ENCODE peak calls at places on chromosomes 16 and 17, in nine cellular contexts. N is heart right ventricle, O is suprapubic skin, X is GM20000, R is mammary epithelial cell, I is AG04449, L is GM10248, C is nephron progenitor cell, D is coronary artery. Z is an unnamed sample.

GRCh38 chr17:32445075-32445427 is 741 bp downstream of the PSMD11 start:
- DNase-seq in N (no peak), O (no peak), X (no peak), R (peak), I (peak), L (no peak), C (peak), D (no peak), Z (peak)

GRCh38 chr17:77666881-77667395 is 291.6 kb upstream of the TNRC6C start:
- DNase-seq in N (no peak), O (peak), X (peak), R (no peak), I (no peak), L (peak), C (no peak), D (no peak), Z (peak)

GRCh38 chr17:12623220-12623848 is 42.4 kb upstream of the MYOCD start:
- DNase-seq in N (no peak), O (no peak), X (no peak), R (no peak), I (no peak), L (no peak), C (no peak), D (no peak), Z (no peak)

GRCh38 chr17:50950002-50950877 is 84.1 kb upstream of the TOB1 start:
- DNase-seq in N (peak), O (peak), X (peak), R (peak), I (peak), L (peak), C (peak), D (peak), Z (peak)

GRCh38 chr17:45143767-45144198 is 4.5 kb upstream of the HEXIM1 start:
- DNase-seq in N (peak), O (peak), X (no peak), R (no peak), I (no peak), L (no peak), C (peak), D (peak), Z (peak)

GRCh38 chr17:8125196-8125946 is 1.5 kb upstream of the HES7 start:
- DNase-seq in N (peak), O (peak), X (peak), R (peak), I (no peak), L (peak), C (peak), D (peak), Z (peak)

GRCh38 chr17:38667099-38667786 is 7.5 kb downstream of the EPOP start:
- DNase-seq in N (peak), O (peak), X (peak), R (peak), I (no peak), L (peak), C (peak), D (no peak), Z (peak)

GRCh38 chr17:6509295-6509771 is 47.0 kb downstream of the PITPNM3 start:
- DNase-seq in N (no peak), O (no peak), X (no peak), R (no peak), I (no peak), L (no peak), C (no peak), D (peak), Z (no peak)

GRCh38 chr17:81076097-81076754 is 41.3 kb downstream of the BAIAP2 start:
- DNase-seq in N (no peak), O (no peak), X (no peak), R (no peak), I (no peak), L (no peak), C (no peak), D (no peak), Z (no peak)

GRCh38 chr16:84319146-84319760 is 24.6 kb downstream of the WFDC1 start:
- DNase-seq in N (no peak), O (no peak), X (no peak), R (no peak), I (no peak), L (no peak), C (no peak), D (no peak), Z (no peak)

GRCh38 chr17:16419074-16419928 is 3.9 kb downstream of the TRPV2 start:
- DNase-seq in N (no peak), O (peak), X (peak), R (peak), I (peak), L (peak), C (no peak), D (no peak), Z (peak)

GRCh38 chr17:51948128-51948527 is 210.4 kb downstream of the CA10 start:
- DNase-seq in N (no peak), O (no peak), X (no peak), R (no peak), I (no peak), L (no peak), C (no peak), D (no peak), Z (no peak)

GRCh38 chr16:22282254-22282892 is 14.8 kb upstream of the POLR3E start:
- DNase-seq in N (no peak), O (no peak), X (no peak), R (no peak), I (no peak), L (no peak), C (no peak), D (no peak), Z (no peak)

GRCh38 chr17:31015639-31016038 is 44.8 kb downstream of the RNF135 start:
- DNase-seq in N (no peak), O (no peak), X (no peak), R (no peak), I (no peak), L (no peak), C (no peak), D (no peak), Z (no peak)
- TF ChIP-seq CTCF in N (no peak), O (no peak), X (no peak), R (no peak), I (no peak), L (peak), C (no peak), D (no peak), Z (no peak)

GRCh38 chr17:40113961-40114272 is 7.9 kb upstream of the MSL1 start:
- DNase-seq in N (no peak), O (no peak), X (no peak), R (no peak), I (no peak), L (no peak), C (no peak), D (no peak), Z (no peak)

GRCh38 chr17:40112718-40113109 is 9.1 kb upstream of the MSL1 start:
- DNase-seq in N (no peak), O (no peak), X (no peak), R (no peak), I (no peak), L (no peak), C (no peak), D (peak), Z (no peak)

GRCh38 chr17:40115101-40115436 is 6.7 kb upstream of the MSL1 start:
- DNase-seq in N (no peak), O (no peak), X (no peak), R (no peak), I (no peak), L (no peak), C (no peak), D (no peak), Z (no peak)

GRCh38 chr17:40112191-40112590 is 9.6 kb upstream of the MSL1 start:
- DNase-seq in N (no peak), O (no peak), X (no peak), R (no peak), I (no peak), L (no peak), C (no peak), D (no peak), Z (no peak)

GRCh38 chr17:40113110-40113960 is 8.4 kb upstream of the MSL1 start:
- DNase-seq in N (peak), O (peak), X (peak), R (peak), I (peak), L (peak), C (peak), D (peak), Z (peak)
- TF ChIP-seq CTCF in N (peak), O (peak), X (peak), R (peak), I (peak), L (peak), C (peak), D (peak), Z (peak)

GRCh38 chr16:56294599-56294998 is 103.3 kb downstream of the GNAO1 start:
- DNase-seq in N (no peak), O (no peak), X (no peak), R (peak), I (peak), L (no peak), C (no peak), D (no peak), Z (no peak)
- TF ChIP-seq CTCF in N (no peak), O (no peak), X (no peak), R (no peak), I (no peak), L (no peak), C (no peak), D (no peak), Z (no peak)

GRCh38 chr16:3022697-3023414 is 886 bp downstream of the HCFC1R1 start:
- DNase-seq in N (no peak), O (no peak), X (no peak), R (no peak), I (no peak), L (peak), C (no peak), D (peak), Z (peak)

GRCh38 chr16:3020604-3021448 is 658 bp downstream of the TNFRSF12A start:
- DNase-seq in N (peak), O (peak), X (no peak), R (peak), I (no peak), L (no peak), C (peak), D (peak), Z (peak)

GRCh38 chr16:3022208-3022696 is 1.5 kb downstream of the HCFC1R1 start:
- DNase-seq in N (peak), O (peak), X (peak), R (peak), I (peak), L (peak), C (peak), D (peak), Z (peak)

GRCh38 chr16:3020247-3020603 is at the start of gene TNFRSF12A:
- DNase-seq in N (peak), O (no peak), X (peak), R (peak), I (no peak), L (peak), C (peak), D (peak), Z (peak)

DNA sequence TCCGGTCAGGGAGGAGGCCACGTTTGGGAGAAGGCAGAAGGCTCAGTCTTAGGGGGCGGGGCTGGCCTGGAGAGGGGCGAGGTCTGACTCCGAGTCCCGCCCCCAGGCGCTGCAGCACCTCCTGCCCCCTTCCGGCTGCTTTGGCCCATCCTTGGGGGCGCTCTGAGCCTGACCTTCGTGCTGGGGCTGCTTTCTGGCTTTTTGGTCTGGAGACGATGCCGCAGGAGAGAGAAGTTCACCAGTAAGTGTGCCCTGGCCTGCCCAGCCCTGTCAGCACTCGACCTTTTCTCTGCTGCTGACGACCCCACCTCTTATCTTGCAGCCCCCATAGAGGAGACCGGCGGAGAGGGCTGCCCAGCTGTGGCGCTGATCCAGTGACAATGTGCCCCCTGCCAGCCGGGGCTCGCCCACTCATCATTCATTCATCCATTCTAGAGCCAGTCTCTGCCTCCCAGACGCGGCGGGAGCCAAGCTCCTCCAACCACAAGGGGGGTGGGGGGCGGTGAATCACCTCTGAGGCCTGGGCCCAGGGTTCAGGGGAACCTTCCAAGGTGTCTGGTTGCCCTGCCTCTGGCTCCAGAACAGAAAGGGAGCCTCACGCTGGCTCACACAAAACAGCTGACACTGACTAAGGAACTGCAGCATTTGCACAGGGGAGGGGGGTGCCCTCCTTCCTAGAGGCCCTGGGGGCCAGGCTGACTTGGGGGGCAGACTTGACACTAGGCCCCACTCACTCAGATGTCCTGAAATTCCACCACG is 1.5 kb downstream of the TNFRSF12A start:
- DNase-seq in N (peak), O (peak), X (peak), R (peak), I (peak), L (peak), C (peak), D (peak), Z (peak)
- TF ChIP-seq CTCF in N (no peak), O (no peak), X (peak), R (peak), I (peak), L (peak), C (no peak), D (no peak), Z (peak)

GRCh38 chr17:68433211-68433610 is 24.1 kb downstream of the WIPI1 start:
- DNase-seq in N (no peak), O (no peak), X (no peak), R (no peak), I (no peak), L (no peak), C (no peak), D (no peak), Z (no peak)

GRCh38 chr17:68432086-68432864 is 25.0 kb downstream of the WIPI1 start:
- DNase-seq in N (no peak), O (peak), X (no peak), R (no peak), I (no peak), L (no peak), C (no peak), D (no peak), Z (no peak)

GRCh38 chr17:68429881-68430280 is 27.4 kb downstream of the WIPI1 start:
- DNase-seq in N (no peak), O (no peak), X (no peak), R (no peak), I (no peak), L (no peak), C (no peak), D (no peak), Z (no peak)

GRCh38 chr17:68431045-68431608 is 26.2 kb downstream of the WIPI1 start:
- DNase-seq in N (no peak), O (no peak), X (no peak), R (no peak), I (no peak), L (no peak), C (no peak), D (no peak), Z (no peak)

GRCh38 chr17:68431661-68432071 is 25.6 kb downstream of the WIPI1 start:
- DNase-seq in N (no peak), O (peak), X (no peak), R (no peak), I (no peak), L (peak), C (peak), D (no peak), Z (peak)
- TF ChIP-seq CTCF in N (no peak), O (no peak), X (no peak), R (no peak), I (peak), L (no peak), C (peak), D (no peak), Z (peak)

GRCh38 chr17:72033311-72033710 is 87.5 kb upstream of the SOX9 start:
- DNase-seq in N (no peak), O (no peak), X (no peak), R (no peak), I (no peak), L (no peak), C (no peak), D (no peak), Z (no peak)

GRCh38 chr17:72031219-72031906 is 89.5 kb upstream of the SOX9 start:
- DNase-seq in N (no peak), O (no peak), X (no peak), R (no peak), I (no peak), L (no peak), C (no peak), D (no peak), Z (no peak)

GRCh38 chr17:72025113-72025512 is 95.7 kb upstream of the SOX9 start:
- DNase-seq in N (no peak), O (no peak), X (no peak), R (no peak), I (no peak), L (no peak), C (no peak), D (no peak), Z (no peak)

GRCh38 chr17:72034000-72034399 is 86.8 kb upstream of the SOX9 start:
- DNase-seq in N (no peak), O (no peak), X (peak), R (no peak), I (no peak), L (peak), C (no peak), D (no peak), Z (no peak)

DNA sequence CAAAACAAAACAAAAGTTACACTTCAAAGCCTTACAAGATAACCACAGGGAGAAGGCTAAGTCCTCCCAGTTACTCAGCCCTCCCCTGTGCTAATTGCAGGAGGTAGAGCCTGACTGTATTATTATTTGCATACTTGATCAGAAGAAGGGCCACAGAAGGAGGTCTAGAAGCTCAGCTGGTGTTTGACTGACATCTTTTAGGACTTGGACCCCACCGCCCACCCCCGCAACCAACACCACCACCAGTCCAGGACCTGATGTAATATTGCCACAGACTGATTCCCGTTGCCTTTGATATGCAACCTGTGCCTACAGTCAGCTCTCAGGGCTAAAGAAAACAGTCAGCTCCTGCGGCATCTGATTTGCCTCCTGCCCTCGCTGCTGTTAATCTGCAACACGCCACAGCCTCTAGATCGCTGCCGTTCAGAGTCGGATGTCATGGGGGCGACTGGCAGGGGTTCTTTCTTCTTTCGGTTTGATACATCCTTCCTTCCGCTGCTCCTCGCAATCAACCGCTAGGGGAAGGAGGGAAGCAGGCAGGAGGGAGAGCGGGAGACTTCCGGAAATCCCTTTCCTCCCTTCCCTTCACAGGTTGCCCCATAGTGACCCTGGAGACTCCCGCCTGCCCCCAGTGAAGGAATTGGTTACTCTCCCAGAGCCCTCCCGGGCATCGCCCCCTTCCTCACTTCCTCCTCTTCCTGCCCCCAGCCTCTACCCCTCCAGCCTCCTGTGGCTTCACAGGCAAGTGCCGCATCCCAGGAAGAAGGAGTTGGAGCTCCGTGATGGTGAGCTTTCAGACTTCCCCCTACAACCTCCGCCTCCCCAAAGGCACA is 90.5 kb upstream of the SOX9 start:
- DNase-seq in N (peak), O (peak), X (peak), R (peak), I (no peak), L (peak), C (peak), D (no peak), Z (peak)
- TF ChIP-seq CTCF in N (no peak), O (no peak), X (peak), R (peak), I (peak), L (peak), C (peak), D (peak), Z (no peak)